ENCODE peak calls at places on chromosomes 13 and 19, in four cellular contexts. P is CD4-positive, alpha-beta memory T cell; X is IMR-90; I is psoas muscle. E is an unnamed sample.

GRCh38 chr13:97226788-97227627 is 4.9 kb downstream of the MBNL2 start:
- DNase-seq in P (peak), X (no peak), I (no peak), E (no peak)

GRCh38 chr19:33812388-33813330 is 16.0 kb downstream of the KCTD15 start:
- DNase-seq in P (no peak), X (no peak), I (no peak), E (no peak)

GRCh38 chr13:52053460-52053859 is 29.0 kb downstream of the UTP14C start:
- DNase-seq in P (no peak), X (no peak), I (no peak), E (no peak)

GRCh38 chr19:36652958-36653357 is 13.7 kb downstream of the ZNF461 start:
- DNase-seq in P (no peak), X (no peak), I (no peak), E (no peak)

GRCh38 chr19:35223856-35224505 is 4.6 kb downstream of the FAM187B start:
- DNase-seq in P (no peak), X (no peak), I (no peak), E (no peak)

GRCh38 chr13:113723400-113724015 is 35.5 kb upstream of the TMEM255B start:
- DNase-seq in P (no peak), X (no peak), I (no peak), E (no peak)

GRCh38 chr13:112725346-112726017 is 35.6 kb downstream of the ATP11A start:
- DNase-seq in P (peak), X (peak), I (peak), E (no peak)

GRCh38 chr13:26053418-26053980 is 1.7 kb upstream of the SHISA2 start:
- DNase-seq in P (no peak), X (no peak), I (no peak), E (no peak)

GRCh38 chr13:98315466-98315865 is 138.4 kb upstream of the RNF113B start:
- DNase-seq in P (no peak), X (peak), I (no peak), E (no peak)

GRCh38 chr19:45097450-45097775 is 4.4 kb downstream of the PPP1R37 start:
- DNase-seq in P (no peak), X (no peak), I (no peak), E (no peak)

GRCh38 chr19:15782211-15782610 is 5.2 kb upstream of the OR10H5 start:
- DNase-seq in P (no peak), X (no peak), I (no peak), E (no peak)

GRCh38 chr19:15781659-15782058 is 5.8 kb upstream of the OR10H5 start:
- DNase-seq in P (no peak), X (no peak), I (no peak), E (no peak)

GRCh38 chr19:15779756-15780476 is 7.5 kb upstream of the OR10H5 start:
- DNase-seq in P (no peak), X (no peak), I (peak), E (peak)

GRCh38 chr19:15776991-15777787 is 10.3 kb upstream of the OR10H5 start:
- DNase-seq in P (no peak), X (no peak), I (no peak), E (no peak)

DNA sequence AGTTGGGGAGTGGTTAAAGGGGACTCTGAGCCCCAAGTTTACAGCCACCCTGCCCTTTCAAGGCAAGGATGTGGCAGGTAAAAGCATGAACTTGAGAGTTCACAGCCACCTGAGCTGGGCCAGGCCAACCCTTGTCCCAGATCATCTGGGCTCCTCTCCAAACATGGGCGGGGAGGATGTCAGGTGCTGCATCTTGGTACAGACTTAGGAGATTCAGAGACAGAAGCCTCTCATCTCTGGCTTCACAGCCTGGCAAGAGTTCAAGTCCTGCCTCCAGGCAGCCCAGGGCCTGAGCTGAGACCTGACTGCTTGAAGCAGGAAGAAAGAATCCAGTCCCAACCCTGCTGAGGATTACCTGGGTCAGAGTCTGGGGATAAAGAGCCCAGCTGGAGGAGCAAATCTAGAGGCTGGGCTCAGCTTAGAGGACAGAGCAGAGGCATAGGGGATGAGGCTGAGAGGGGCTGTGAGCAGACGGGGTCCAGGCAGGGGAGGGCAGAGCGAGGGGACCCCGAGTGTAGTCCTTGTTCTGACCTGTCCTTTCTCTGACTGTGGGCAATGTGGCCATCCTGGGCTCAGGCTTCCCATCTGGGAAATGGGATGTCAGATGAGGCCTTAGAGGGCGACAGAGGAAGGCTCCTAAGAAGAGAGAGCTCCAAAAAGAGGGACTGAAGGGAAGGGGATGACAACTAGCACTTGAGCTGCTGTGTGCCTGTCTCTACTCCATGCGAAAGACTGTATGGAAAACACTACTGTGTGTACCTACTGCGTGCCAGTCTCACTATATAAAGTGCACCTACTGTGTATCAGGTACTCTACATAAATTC is 6.7 kb upstream of the OR10H5 start:
- DNase-seq in P (peak), X (no peak), I (no peak), E (no peak)
- H3K27ac ChIP-seq in P (no peak), X (no peak), I (peak), E (peak)

GRCh38 chr19:39138221-39139211 is 12.9 kb downstream of the PAK4 start:
- DNase-seq in P (no peak), X (no peak), I (no peak), E (peak)

GRCh38 chr19:39140594-39140993 is 15.0 kb downstream of the PAK4 start:
- DNase-seq in P (no peak), X (no peak), I (no peak), E (no peak)

GRCh38 chr19:39140195-39140516 is 14.6 kb downstream of the PAK4 start:
- DNase-seq in P (no peak), X (no peak), I (no peak), E (no peak)

GRCh38 chr19:39141929-39142328 is 16.3 kb downstream of the PAK4 start:
- DNase-seq in P (no peak), X (no peak), I (no peak), E (no peak)

DNA sequence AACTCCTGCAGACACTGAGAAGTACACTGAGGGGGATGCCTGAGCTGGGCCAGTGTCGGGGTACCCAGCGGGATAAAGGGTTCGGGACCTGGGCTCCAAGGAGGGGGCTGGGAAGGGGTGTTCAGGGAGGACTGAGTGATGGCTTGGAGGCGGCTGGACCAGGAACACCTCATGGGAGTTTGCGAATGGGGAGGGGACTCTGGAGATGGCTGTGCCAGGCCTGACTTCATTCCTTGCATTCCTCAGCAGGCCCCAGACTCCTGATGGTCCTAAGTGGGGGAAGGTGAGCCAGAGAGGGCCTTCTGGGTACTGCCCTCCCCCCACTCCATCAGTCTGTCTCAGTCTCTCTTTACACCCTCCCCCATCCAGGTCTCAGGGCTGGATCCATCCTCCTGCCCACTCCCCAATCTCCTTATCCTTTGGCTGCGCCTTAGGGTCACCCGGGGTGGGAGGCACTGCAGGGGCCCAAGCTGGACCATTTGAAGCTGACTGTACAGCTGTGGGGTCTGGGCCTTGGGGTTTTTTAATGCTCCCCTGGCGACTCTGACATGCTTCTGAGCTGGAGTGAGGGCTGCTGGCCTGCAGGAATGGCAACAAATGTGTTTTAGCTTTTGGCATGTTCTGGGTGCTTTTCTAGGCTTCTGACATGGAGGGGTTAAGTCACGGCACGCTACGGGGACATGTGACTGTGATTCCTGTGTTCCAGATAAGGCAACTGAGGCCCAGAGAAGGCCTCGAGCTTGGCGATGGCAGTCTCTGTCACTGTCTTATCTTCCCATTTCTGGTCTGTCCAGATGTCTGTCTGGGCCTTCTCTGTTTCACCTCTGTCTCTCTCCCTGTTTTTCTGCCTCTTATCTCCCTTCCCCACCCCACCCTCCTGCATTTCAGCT is 14.0 kb downstream of the PAK4 start:
- DNase-seq in P (no peak), X (no peak), I (no peak), E (no peak)
- H3K27ac ChIP-seq in P (no peak), X (no peak), I (no peak), E (peak)

DNA sequence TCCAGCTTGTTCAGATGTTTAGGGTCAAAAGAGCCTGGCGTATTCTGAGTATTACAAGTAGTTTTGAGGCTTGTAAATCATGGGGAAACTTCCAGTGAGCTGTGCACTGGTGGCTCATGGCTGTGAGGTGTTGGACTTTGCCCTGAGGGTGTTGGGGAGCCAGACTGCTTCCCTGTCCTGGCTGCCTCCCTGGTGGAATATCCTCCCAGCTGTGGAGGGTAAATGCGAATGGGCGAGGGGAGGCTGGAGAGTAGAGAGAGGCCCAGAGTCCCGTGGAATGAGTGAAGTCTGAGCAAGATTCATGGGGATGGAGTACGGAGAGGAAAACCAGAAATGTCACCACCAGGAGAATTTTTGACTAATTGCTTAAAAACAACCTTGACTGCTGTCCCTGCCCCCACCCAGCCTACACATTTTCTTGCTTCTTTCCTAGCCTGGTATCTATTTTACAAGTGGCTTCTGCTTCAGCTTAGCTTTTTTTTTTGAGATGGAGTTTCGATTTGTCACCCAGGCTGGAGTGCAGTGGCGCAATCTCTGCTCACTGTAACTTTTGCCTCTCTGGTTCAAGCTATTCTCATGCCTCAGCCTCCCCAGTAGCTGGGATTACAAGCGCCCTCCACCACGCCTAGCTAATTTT is 3.7 kb downstream of the SNRPA start:
- DNase-seq in P (no peak), X (peak), I (no peak), E (no peak)
- H3K27ac ChIP-seq in P (peak), X (peak), I (no peak), E (no peak)

GRCh38 chr19:55232986-55233385 is 4.4 kb upstream of the TMEM86B start:
- DNase-seq in P (no peak), X (no peak), I (no peak), E (no peak)
- H3K27ac ChIP-seq in P (no peak), X (no peak), I (no peak), E (no peak)

DNA sequence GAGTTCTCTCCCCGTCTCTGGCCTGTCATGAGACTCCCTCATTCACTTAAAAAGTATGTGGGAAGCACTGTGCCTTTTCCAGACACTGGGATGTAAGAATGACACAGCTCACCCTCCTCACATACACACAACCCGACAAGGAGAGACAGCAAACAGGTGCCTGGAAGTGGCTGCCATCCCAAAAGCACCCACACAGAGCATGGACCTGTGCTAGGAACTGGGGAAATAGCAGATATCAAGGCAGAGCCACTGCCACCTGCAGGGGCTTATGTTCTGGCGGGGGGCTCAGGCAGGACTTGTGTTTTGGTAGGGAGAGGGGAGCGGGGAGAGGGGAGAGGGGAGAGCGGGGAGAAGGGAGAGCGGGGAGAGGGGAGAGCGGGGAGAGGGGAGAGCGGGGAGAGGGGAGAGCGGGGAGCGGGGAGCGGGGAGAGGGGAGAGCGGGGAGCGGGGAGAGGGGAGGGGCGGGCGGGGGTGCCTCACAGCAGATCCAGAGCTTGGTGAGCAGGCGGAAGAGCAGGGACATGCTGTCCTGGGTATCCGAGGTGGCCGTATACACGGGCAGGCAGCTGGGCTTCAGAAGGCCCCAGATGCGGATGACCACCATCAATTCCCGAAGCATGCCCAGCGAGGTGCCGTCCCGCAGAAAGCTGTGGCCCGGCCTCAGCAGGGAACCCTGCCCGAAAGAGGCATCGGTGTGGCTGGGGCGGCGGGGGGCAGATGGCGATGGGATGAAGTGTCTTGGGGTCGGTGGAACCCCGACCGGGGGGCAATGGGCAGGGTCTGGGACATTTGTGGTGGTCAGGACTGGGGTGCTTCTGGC is 12.2 kb downstream of the CFD start:
- DNase-seq in P (peak), X (peak), I (no peak), E (no peak)
- H3K27ac ChIP-seq in P (peak), X (no peak), I (no peak), E (peak)

GRCh38 chr19:13156968-13157882 is 7.0 kb downstream of the IER2 start:
- DNase-seq in P (no peak), X (no peak), I (no peak), E (no peak)
- H3K27ac ChIP-seq in P (peak), X (no peak), I (peak), E (no peak)

GRCh38 chr19:39030854-39031367 is 1.4 kb downstream of the FBXO27 start:
- DNase-seq in P (no peak), X (no peak), I (no peak), E (no peak)

GRCh38 chr19:39037194-39037593 is 4.8 kb upstream of the FBXO27 start:
- DNase-seq in P (no peak), X (no peak), I (no peak), E (no peak)

GRCh38 chr19:39038098-39038497 is 5.7 kb upstream of the FBXO27 start:
- DNase-seq in P (no peak), X (peak), I (no peak), E (peak)

GRCh38 chr19:39031368-39032163 is 783 bp downstream of the FBXO27 start:
- DNase-seq in P (peak), X (no peak), I (peak), E (peak)

GRCh38 chr19:39032164-39032918 is at the start of gene FBXO27:
- DNase-seq in P (no peak), X (no peak), I (peak), E (peak)
- H3K27ac ChIP-seq in P (no peak), X (no peak), I (no peak), E (peak)

GRCh38 chr19:572140-572890 is at the start of gene BSG:
- DNase-seq in P (peak), X (peak), I (peak), E (peak)

GRCh38 chr19:570315-570714 is 2.1 kb upstream of the BSG start:
- DNase-seq in P (no peak), X (no peak), I (peak), E (no peak)

GRCh38 chr19:572891-573825 is 762 bp downstream of the BSG start:
- DNase-seq in P (no peak), X (peak), I (peak), E (peak)

GRCh38 chr19:574658-575526 is 2.5 kb downstream of the BSG start:
- DNase-seq in P (no peak), X (peak), I (peak), E (peak)

GRCh38 chr19:571127-571974 is 1.0 kb upstream of the BSG start:
- DNase-seq in P (peak), X (peak), I (peak), E (no peak)
- H3K27ac ChIP-seq in P (peak), X (peak), I (peak), E (peak)

GRCh38 chr19:18203408-18203862 is 407 bp downstream of the RAB3A start:
- DNase-seq in P (no peak), X (no peak), I (peak), E (peak)
- H3K27ac ChIP-seq in P (peak), X (peak), I (peak), E (peak)

E was measured in substantia nigra.